ENCODE peak calls at places on chromosomes 2 and 18, in five cellular contexts. One of them, this sample, is unnamed.

GRCh38 chr2:19351499-19351898 is 6.9 kb downstream of the OSR1 start:
- DNase-seq in ovary: no peak
- DNase-seq in uterus: no peak
- DNase-seq in IMR-90: no peak
- DNase-seq in A549: no peak
- DNase-seq in this sample: no peak

GRCh38 chr18:51513525-51513924 is 316.0 kb upstream of the MEX3C start:
- DNase-seq in A549: peak
- DNase-seq in uterus: no peak
- DNase-seq in IMR-90: no peak
- DNase-seq in ovary: no peak
- DNase-seq in this sample: no peak

GRCh38 chr2:212712991-212713390 is 174.4 kb upstream of the ERBB4 start:
- DNase-seq in IMR-90: no peak
- DNase-seq in uterus: no peak
- DNase-seq in ovary: no peak
- DNase-seq in A549: no peak
- DNase-seq in this sample: no peak

GRCh38 chr2:241690202-241690717 is 3.6 kb upstream of the DTYMK start:
- DNase-seq in A549: no peak
- DNase-seq in IMR-90: no peak
- DNase-seq in uterus: no peak
- DNase-seq in ovary: no peak
- DNase-seq in this sample: no peak

GRCh38 chr2:105397025-105397722 is 1.7 kb downstream of the FHL2 start:
- DNase-seq in A549: peak
- DNase-seq in ovary: peak
- DNase-seq in IMR-90: no peak
- DNase-seq in uterus: no peak
- DNase-seq in this sample: peak

GRCh38 chr2:5464657-5465056 is 227.5 kb upstream of the SOX11 start:
- DNase-seq in A549: no peak
- DNase-seq in uterus: no peak
- DNase-seq in ovary: no peak
- DNase-seq in IMR-90: no peak
- DNase-seq in this sample: no peak

GRCh38 chr18:78998350-78999055 is 18.9 kb downstream of the SALL3 start:
- DNase-seq in IMR-90: no peak
- DNase-seq in A549: no peak
- DNase-seq in uterus: no peak
- DNase-seq in ovary: no peak
- DNase-seq in this sample: no peak

GRCh38 chr18:55275042-55275897 is 312.7 kb downstream of the TCF4 start:
- DNase-seq in A549: peak
- DNase-seq in IMR-90: peak
- DNase-seq in uterus: no peak
- DNase-seq in ovary: no peak
- DNase-seq in this sample: no peak

GRCh38 chr2:240889601-240890560 is 6.1 kb downstream of the MAB21L4 start:
- DNase-seq in ovary: no peak
- DNase-seq in IMR-90: no peak
- DNase-seq in A549: no peak
- DNase-seq in uterus: no peak
- DNase-seq in this sample: peak

GRCh38 chr2:143705108-143705686 is 576.0 kb downstream of the ARHGAP15 start:
- DNase-seq in A549: no peak
- DNase-seq in IMR-90: peak
- DNase-seq in ovary: no peak
- DNase-seq in uterus: no peak
- DNase-seq in this sample: no peak

GRCh38 chr2:219508933-219509779 is 5.1 kb upstream of the ASIC4 start:
- DNase-seq in ovary: no peak
- DNase-seq in A549: no peak
- DNase-seq in uterus: no peak
- DNase-seq in IMR-90: no peak
- DNase-seq in this sample: no peak

GRCh38 chr2:145235312-145235711 is 715.4 kb upstream of the ZEB2 start:
- DNase-seq in IMR-90: no peak
- DNase-seq in ovary: no peak
- DNase-seq in A549: no peak
- DNase-seq in uterus: no peak
- DNase-seq in this sample: no peak

GRCh38 chr18:7824970-7825369 is 257.9 kb downstream of the PTPRM start:
- DNase-seq in uterus: no peak
- DNase-seq in ovary: peak
- DNase-seq in IMR-90: no peak
- DNase-seq in A549: no peak
- DNase-seq in this sample: no peak

GRCh38 chr2:61952291-61952690 is 46.8 kb downstream of the COMMD1 start:
- DNase-seq in ovary: no peak
- DNase-seq in uterus: no peak
- DNase-seq in A549: no peak
- DNase-seq in IMR-90: no peak
- DNase-seq in this sample: no peak

GRCh38 chr2:111666160-111666559 is 217.8 kb downstream of the ANAPC1 start:
- DNase-seq in A549: no peak
- DNase-seq in IMR-90: no peak
- DNase-seq in uterus: no peak
- DNase-seq in ovary: no peak
- DNase-seq in this sample: no peak

GRCh38 chr18:73060666-73061270 is 193.0 kb upstream of the NETO1 start:
- DNase-seq in ovary: no peak
- DNase-seq in uterus: no peak
- DNase-seq in IMR-90: no peak
- DNase-seq in A549: no peak
- DNase-seq in this sample: no peak

GRCh38 chr2:40240067-40240466 is 211.8 kb downstream of the SLC8A1 start:
- DNase-seq in A549: no peak
- DNase-seq in IMR-90: peak
- DNase-seq in ovary: peak
- DNase-seq in uterus: peak
- DNase-seq in this sample: peak

GRCh38 chr18:55272510-55273243 is 313.4 kb upstream of the CCDC68 start:
- DNase-seq in IMR-90: peak
- DNase-seq in uterus: no peak
- DNase-seq in A549: no peak
- DNase-seq in ovary: peak
- DNase-seq in this sample: no peak

GRCh38 chr2:217832115-217832514 is 170.7 kb downstream of the TNS1 start:
- DNase-seq in uterus: no peak
- DNase-seq in IMR-90: no peak
- DNase-seq in ovary: no peak
- DNase-seq in A549: no peak
- DNase-seq in this sample: no peak

GRCh38 chr2:143410097-143410897 is 281.1 kb downstream of the ARHGAP15 start:
- DNase-seq in ovary: no peak
- DNase-seq in IMR-90: no peak
- DNase-seq in uterus: no peak
- DNase-seq in A549: no peak
- DNase-seq in this sample: no peak

GRCh38 chr2:108382196-108382595 is 4.4 kb downstream of the SULT1C4 start:
- DNase-seq in A549: no peak
- DNase-seq in uterus: no peak
- DNase-seq in IMR-90: peak
- DNase-seq in ovary: no peak
- DNase-seq in this sample: no peak
- TF ChIP-seq POLR2A in A549: no peak
- TF ChIP-seq POLR2A in uterus: no peak
- TF ChIP-seq POLR2A in IMR-90: no peak
- TF ChIP-seq POLR2A in ovary: no peak
- TF ChIP-seq POLR2A in this sample: no peak

GRCh38 chr2:163347982-163348842 is 387.6 kb downstream of the FIGN start:
- DNase-seq in IMR-90: peak
- DNase-seq in A549: peak
- DNase-seq in uterus: peak
- DNase-seq in ovary: peak
- DNase-seq in this sample: peak
- TF ChIP-seq POLR2A in IMR-90: peak
- TF ChIP-seq POLR2A in A549: no peak
- TF ChIP-seq POLR2A in uterus: no peak
- TF ChIP-seq POLR2A in ovary: no peak
- TF ChIP-seq POLR2A in this sample: no peak

GRCh38 chr2:10570076-10570475 is 119.7 kb downstream of the NOL10 start:
- DNase-seq in IMR-90: no peak
- DNase-seq in uterus: no peak
- DNase-seq in ovary: no peak
- DNase-seq in A549: no peak
- DNase-seq in this sample: no peak
- TF ChIP-seq POLR2A in IMR-90: no peak
- TF ChIP-seq POLR2A in uterus: no peak
- TF ChIP-seq POLR2A in ovary: no peak
- TF ChIP-seq POLR2A in A549: no peak
- TF ChIP-seq POLR2A in this sample: no peak

GRCh38 chr2:189860161-189860560 is 75.9 kb downstream of the PMS1 start:
- DNase-seq in IMR-90: peak
- DNase-seq in A549: no peak
- DNase-seq in ovary: no peak
- DNase-seq in uterus: no peak
- DNase-seq in this sample: no peak
- TF ChIP-seq POLR2A in IMR-90: no peak
- TF ChIP-seq POLR2A in A549: no peak
- TF ChIP-seq POLR2A in ovary: no peak
- TF ChIP-seq POLR2A in uterus: no peak
- TF ChIP-seq POLR2A in this sample: no peak

GRCh38 chr18:9708057-9708881 is at the start of gene RAB31:
- DNase-seq in ovary: peak
- DNase-seq in IMR-90: peak
- DNase-seq in A549: peak
- DNase-seq in uterus: peak
- DNase-seq in this sample: peak
- TF ChIP-seq POLR2A in ovary: peak
- TF ChIP-seq POLR2A in IMR-90: peak
- TF ChIP-seq POLR2A in A549: peak
- TF ChIP-seq POLR2A in uterus: peak
- TF ChIP-seq POLR2A in this sample: peak

DNA sequence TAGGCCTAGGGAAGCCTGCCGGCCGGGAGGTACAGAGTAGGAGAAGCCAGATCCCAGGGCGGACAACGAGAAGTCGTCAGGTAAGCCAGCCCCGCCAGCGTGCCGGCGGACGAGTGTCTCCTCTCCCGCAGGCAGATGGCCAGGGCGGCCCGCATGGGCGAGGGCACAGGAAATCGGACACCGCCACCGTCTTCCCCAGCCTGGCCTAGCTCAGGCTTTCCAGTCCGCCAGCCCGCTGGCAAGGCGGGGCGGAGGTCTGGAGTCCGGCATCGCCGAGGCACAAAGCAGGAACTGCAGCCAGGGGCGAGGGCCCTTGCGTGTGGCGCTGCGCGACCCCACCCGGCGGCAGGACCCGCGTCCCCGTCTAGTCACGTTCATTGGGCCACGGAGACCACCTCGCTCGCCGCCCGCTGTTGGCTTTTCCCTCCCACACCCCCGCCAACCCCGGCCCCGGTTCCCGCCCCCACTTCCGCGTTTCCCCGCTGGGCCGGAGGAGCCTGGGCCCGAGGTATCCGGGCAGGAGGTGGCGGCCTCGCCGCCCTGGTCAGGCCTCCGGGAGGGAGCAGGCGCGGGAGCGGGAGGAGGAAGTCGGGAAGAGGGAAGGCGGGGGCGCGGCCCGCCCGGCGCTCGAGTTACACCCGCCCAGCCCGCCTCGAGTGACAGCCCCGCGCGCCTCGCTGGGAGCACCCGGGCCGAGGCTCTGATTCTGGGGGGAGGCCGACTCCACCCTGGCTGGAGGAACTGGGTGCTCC is at the start of gene GPD2:
- DNase-seq in uterus: peak
- DNase-seq in IMR-90: peak
- DNase-seq in A549: peak
- DNase-seq in ovary: peak
- DNase-seq in this sample: peak
- TF ChIP-seq POLR2A in uterus: peak
- TF ChIP-seq POLR2A in IMR-90: peak
- TF ChIP-seq POLR2A in A549: peak
- TF ChIP-seq POLR2A in ovary: peak
- TF ChIP-seq POLR2A in this sample: peak

GRCh38 chr2:38666578-38666926 is 638 bp downstream of the GALM start:
- DNase-seq in IMR-90: peak
- DNase-seq in A549: no peak
- DNase-seq in uterus: no peak
- DNase-seq in ovary: no peak
- DNase-seq in this sample: peak

GRCh38 chr2:38668092-38668491 is 2.2 kb downstream of the GALM start:
- DNase-seq in uterus: no peak
- DNase-seq in IMR-90: no peak
- DNase-seq in ovary: no peak
- DNase-seq in A549: no peak
- DNase-seq in this sample: no peak

GRCh38 chr2:38661306-38661705 is 4.6 kb upstream of the GALM start:
- DNase-seq in uterus: no peak
- DNase-seq in ovary: no peak
- DNase-seq in A549: no peak
- DNase-seq in IMR-90: peak
- DNase-seq in this sample: no peak

GRCh38 chr2:38668787-38669479 is 3.0 kb downstream of the GALM start:
- DNase-seq in ovary: no peak
- DNase-seq in uterus: no peak
- DNase-seq in A549: no peak
- DNase-seq in IMR-90: no peak
- DNase-seq in this sample: no peak

GRCh38 chr2:38665854-38666577 is at the start of gene GALM:
- DNase-seq in ovary: peak
- DNase-seq in uterus: peak
- DNase-seq in A549: peak
- DNase-seq in IMR-90: peak
- DNase-seq in this sample: peak
- TF ChIP-seq POLR2A in ovary: peak
- TF ChIP-seq POLR2A in uterus: peak
- TF ChIP-seq POLR2A in A549: peak
- TF ChIP-seq POLR2A in IMR-90: no peak
- TF ChIP-seq POLR2A in this sample: peak

DNA sequence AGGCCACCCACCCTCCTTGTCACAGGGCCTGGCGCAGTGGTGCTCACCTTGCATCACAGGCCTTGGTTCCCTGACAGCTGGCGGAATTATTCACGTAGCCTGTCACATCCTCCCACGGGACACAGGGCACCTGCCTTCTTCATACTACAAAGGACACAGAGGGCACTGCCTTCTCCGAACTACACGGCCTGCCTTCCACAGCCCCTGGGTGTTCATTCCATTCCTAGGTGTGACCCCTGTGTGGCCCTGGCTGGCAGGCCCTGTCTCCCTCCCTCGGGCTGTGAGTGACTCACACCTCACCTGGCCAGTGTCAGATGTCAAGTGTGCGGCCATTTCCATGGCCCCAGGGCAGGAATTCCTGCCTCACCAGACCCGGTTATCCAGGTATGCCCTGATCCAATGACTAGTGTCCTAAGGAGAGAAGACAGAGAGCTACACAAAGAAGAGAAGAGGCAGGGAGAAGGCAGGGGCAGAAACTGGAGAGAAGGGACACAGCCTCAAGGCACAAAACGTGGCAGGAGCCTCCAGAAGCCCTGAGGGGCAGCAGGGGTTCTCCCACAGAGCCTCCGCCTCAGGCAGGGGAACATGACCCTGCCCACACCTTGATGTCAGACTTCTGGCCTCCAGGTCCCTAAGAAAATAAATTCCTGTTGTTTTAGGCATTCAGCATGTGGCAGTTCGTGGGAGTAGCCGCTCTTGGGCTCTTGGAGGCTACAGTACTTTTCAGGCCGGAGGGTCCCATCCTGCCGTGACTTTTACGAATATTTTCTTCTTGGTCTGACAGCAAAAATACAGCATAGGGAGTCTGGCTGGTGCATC is 43.4 kb downstream of the MBP start:
- DNase-seq in IMR-90: no peak
- DNase-seq in A549: no peak
- DNase-seq in ovary: no peak
- DNase-seq in uterus: no peak
- DNase-seq in this sample: no peak
- TF ChIP-seq POLR2A in IMR-90: no peak
- TF ChIP-seq POLR2A in A549: no peak
- TF ChIP-seq POLR2A in ovary: no peak
- TF ChIP-seq POLR2A in uterus: no peak
- TF ChIP-seq POLR2A in this sample: no peak

This sample was measured in transverse colon.